ENCODE peak calls at places on chromosomes 5 and 9, in six cellular contexts. J, I, D, U, S and H are unnamed samples.

GRCh38 chr5:36734422-36734821 is 128.0 kb downstream of the SLC1A3 start:
- DNase-seq in J (peak), I (peak), D (no peak), U (no peak), S (no peak), H (no peak)

GRCh38 chr5:41787257-41787656 is 83.0 kb downstream of the OXCT1 start:
- DNase-seq in J (no peak), I (no peak), D (no peak), U (no peak), S (no peak), H (no peak)

GRCh38 chr9:68703672-68704071 is 1.4 kb upstream of the PIP5K1B start:
- DNase-seq in J (no peak), I (no peak), D (no peak), U (no peak), S (no peak), H (no peak)

GRCh38 chr9:110555971-110556370 is 23.6 kb downstream of the SVEP1 start:
- DNase-seq in J (peak), I (no peak), D (no peak), U (no peak), S (no peak), H (no peak)

GRCh38 chr5:172731286-172732073 is 39.5 kb downstream of the DUSP1 start:
- DNase-seq in J (peak), I (peak), D (no peak), U (no peak), S (no peak), H (peak)

GRCh38 chr5:172446336-172447051 is 7.8 kb downstream of the SH3PXD2B start:
- DNase-seq in J (no peak), I (no peak), D (no peak), U (no peak), S (no peak), H (no peak)

GRCh38 chr5:109524555-109524954 is 114.8 kb upstream of the PJA2 start:
- DNase-seq in J (no peak), I (no peak), D (no peak), U (no peak), S (no peak), H (no peak)

GRCh38 chr5:34521628-34522290 is 134.4 kb upstream of the RAI14 start:
- DNase-seq in J (peak), I (no peak), D (no peak), U (no peak), S (no peak), H (no peak)

GRCh38 chr9:86578722-86579121 is 224.5 kb upstream of the TUT7 start:
- DNase-seq in J (no peak), I (no peak), D (no peak), U (no peak), S (no peak), H (no peak)

GRCh38 chr5:160833806-160834205 is 18.2 kb downstream of the ATP10B start:
- DNase-seq in J (no peak), I (no peak), D (no peak), U (no peak), S (no peak), H (no peak)

GRCh38 chr5:2101685-2102084 is 219.0 kb upstream of the IRX4 start:
- DNase-seq in J (no peak), I (no peak), D (no peak), U (no peak), S (no peak), H (no peak)

DNA sequence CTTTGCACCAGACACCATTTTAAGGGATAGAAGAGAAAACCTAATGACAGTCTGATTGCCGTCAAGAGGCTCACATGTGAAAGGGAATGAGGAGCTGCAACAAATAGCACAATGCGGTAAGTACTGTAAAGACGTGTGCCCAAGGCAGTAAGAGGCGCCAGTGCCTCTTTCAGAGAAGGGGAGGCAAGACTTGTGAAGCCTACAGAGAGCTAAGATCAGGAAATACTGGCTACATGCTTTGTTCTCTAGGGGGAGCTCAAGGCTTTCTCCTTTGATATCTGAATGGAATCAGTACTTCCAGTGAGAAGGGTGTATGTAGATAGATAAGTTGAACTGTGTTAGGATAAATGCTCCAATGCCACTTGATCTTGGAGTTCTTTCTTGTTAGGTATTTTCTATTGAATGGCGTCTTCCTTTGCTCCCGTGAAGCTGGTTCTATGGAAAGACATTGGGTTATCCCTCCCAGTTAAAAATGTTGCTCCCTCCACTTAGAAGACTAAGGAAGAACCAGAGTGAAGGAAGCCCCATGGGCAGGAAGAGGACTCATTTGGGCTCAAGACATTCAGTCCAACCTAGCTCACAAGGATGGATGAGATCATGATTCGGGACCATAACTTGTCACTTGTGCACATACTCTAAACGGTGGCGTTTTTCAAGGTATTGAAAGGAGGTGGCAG is 23.5 kb upstream of the ALDOB start:
- DNase-seq in J (peak), I (peak), D (peak), U (no peak), S (peak), H (peak)
- TF ChIP-seq ATF3 in J (no peak), I (no peak), D (no peak), U (no peak), S (no peak), H (no peak)

GRCh38 chr5:73818357-73818756 is 192.4 kb downstream of the ARHGEF28 start:
- DNase-seq in J (no peak), I (no peak), D (no peak), U (no peak), S (no peak), H (no peak)
- TF ChIP-seq ATF3 in J (no peak), I (no peak), D (no peak), U (no peak), S (no peak), H (no peak)

GRCh38 chr9:97873877-97874276 is 20.9 kb downstream of the FOXE1 start:
- DNase-seq in J (no peak), I (no peak), D (no peak), U (no peak), S (no peak), H (no peak)
- TF ChIP-seq ATF3 in J (no peak), I (peak), D (no peak), U (no peak), S (no peak), H (no peak)

GRCh38 chr5:55188656-55189380 is 15.8 kb upstream of the CDC20B start:
- DNase-seq in J (no peak), I (no peak), D (no peak), U (no peak), S (no peak), H (no peak)
- TF ChIP-seq ATF3 in J (no peak), I (no peak), D (no peak), U (no peak), S (no peak), H (no peak)

DNA sequence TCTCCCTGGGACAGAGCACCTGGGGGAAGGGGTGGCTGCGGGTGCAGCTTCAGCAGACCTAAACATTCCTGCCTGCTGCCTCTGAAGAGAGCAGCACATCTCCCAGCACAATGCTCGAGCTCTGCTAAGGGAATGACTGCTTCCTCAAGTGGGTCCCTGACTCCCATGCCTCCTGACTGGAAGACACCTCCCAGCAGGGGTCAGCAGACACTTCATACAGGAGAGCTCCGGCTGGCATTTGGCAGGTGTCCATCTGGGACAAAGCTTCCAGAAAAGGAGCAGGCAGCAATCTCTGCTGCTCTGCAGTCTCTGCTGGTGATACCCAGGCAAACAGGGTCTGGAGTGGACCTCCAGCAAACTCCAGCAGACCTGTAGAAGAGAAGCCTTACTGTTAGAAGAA is 77.2 kb downstream of the SLCO6A1 start:
- DNase-seq in J (peak), I (no peak), D (no peak), U (no peak), S (no peak), H (peak)
- TF ChIP-seq ATF3 in J (no peak), I (no peak), D (no peak), U (no peak), S (no peak), H (no peak)

GRCh38 chr9:120544441-120544840 is 35.5 kb downstream of the CDK5RAP2 start:
- DNase-seq in J (no peak), I (no peak), D (no peak), U (no peak), S (no peak), H (no peak)
- TF ChIP-seq ATF3 in J (no peak), I (no peak), D (no peak), U (no peak), S (no peak), H (no peak)

GRCh38 chr5:55231476-55232193 is 1.8 kb downstream of the CCNO start:
- DNase-seq in J (no peak), I (no peak), D (peak), U (no peak), S (no peak), H (no peak)
- TF ChIP-seq ATF3 in J (no peak), I (no peak), D (no peak), U (no peak), S (no peak), H (no peak)